ENCODE peak calls at places on chromosome 10, in five cellular contexts. O is HT1080; C is activated CD8-positive, alpha-beta memory T cell treated with anti-CD3 and anti-CD28 coated beads for 48 hours; V is NCI-H1092 treated with DMSO at 0.1 percent for 48 hours; Q is choroid plexus epithelial cell. U is an unnamed sample.

GRCh38 chr10:101573885-101574284 is 14.2 kb downstream of the POLL start:
- DNase-seq in O (no peak), C (no peak), V (no peak), Q (no peak), U (no peak)

GRCh38 chr10:78224602-78225001 is 190.9 kb downstream of the RPS24 start:
- DNase-seq in O (peak), C (no peak), V (no peak), Q (no peak), U (no peak)

GRCh38 chr10:86295351-86295750 is 71.2 kb downstream of the GRID1 start:
- DNase-seq in O (no peak), C (no peak), V (no peak), Q (no peak), U (no peak)

GRCh38 chr10:11469575-11470391 is 141.7 kb downstream of the USP6NL start:
- DNase-seq in O (no peak), C (no peak), V (no peak), Q (no peak), U (no peak)

GRCh38 chr10:33365871-33366411 is 31.5 kb upstream of the NRP1 start:
- DNase-seq in O (peak), C (no peak), V (no peak), Q (peak), U (peak)

GRCh38 chr10:5484205-5484604 is 15.2 kb downstream of the CALML5 start:
- DNase-seq in O (peak), C (no peak), V (no peak), Q (peak), U (no peak)

GRCh38 chr10:121594076-121594475 is 4.2 kb downstream of the FGFR2 start:
- DNase-seq in O (no peak), C (no peak), V (no peak), Q (no peak), U (no peak)

GRCh38 chr10:11175823-11176243 is 158.2 kb downstream of the CELF2 start:
- DNase-seq in O (no peak), C (no peak), V (no peak), Q (no peak), U (no peak)

GRCh38 chr10:130021373-130021950 is 57.4 kb upstream of the EBF3 start:
- DNase-seq in O (peak), C (no peak), V (no peak), Q (peak), U (no peak)

GRCh38 chr10:107546239-107546638 is 381.7 kb upstream of the SORCS1 start:
- DNase-seq in O (peak), C (no peak), V (no peak), Q (peak), U (peak)

GRCh38 chr10:112631501-112632410 is 184.7 kb downstream of the VTI1A start:
- DNase-seq in O (peak), C (no peak), V (no peak), Q (peak), U (peak)

GRCh38 chr10:124872681-124873080 is 69.2 kb upstream of the ZRANB1 start:
- DNase-seq in O (no peak), C (no peak), V (no peak), Q (no peak), U (no peak)

GRCh38 chr10:69160809-69161225 is 19.2 kb upstream of the SUPV3L1 start:
- DNase-seq in O (peak), C (no peak), V (no peak), Q (peak), U (peak)

GRCh38 chr10:102775973-102776669 is 32.4 kb downstream of the WBP1L start:
- DNase-seq in O (peak), C (no peak), V (no peak), Q (peak), U (peak)